ENCODE peak calls at places on chromosomes 7 and 10, in eight cellular contexts. A, I, R, D, E, B, K and Y are unnamed samples. For H3K4me1 and H3K9me3, the result is how much of the 10 kb centered on the place peaks cover.

GRCh38 chr10:20995123-20995978 is 98.2 kb upstream of the NEBL start:
- DNase-seq in D (no peak), I (no peak), E (no peak), K (no peak), B (no peak), R (no peak), A (no peak), Y (no peak)

GRCh38 chr10:48416584-48417232 is 110.2 kb downstream of the MAPK8 start:
- DNase-seq in I (no peak), A (no peak), B (no peak), K (no peak), R (no peak), D (no peak), E (no peak), Y (no peak)

GRCh38 chr10:91758303-91759146 is 39.7 kb upstream of the TNKS2 start:
- DNase-seq in K (peak), R (no peak), B (peak), I (no peak), A (no peak), D (no peak), E (no peak), Y (no peak)

GRCh38 chr7:47553309-47553708 is 28.6 kb downstream of the TNS3 start:
- DNase-seq in A (no peak), K (no peak), D (no peak), I (no peak), R (no peak), B (no peak), E (no peak), Y (no peak)

GRCh38 chr10:62761115-62761514 is 43.4 kb upstream of the ADO start:
- DNase-seq in A (no peak), B (no peak), I (no peak), K (no peak), E (no peak), R (no peak), D (no peak), Y (no peak)

GRCh38 chr7:138258194-138258554 is 181.9 kb downstream of the AKR1D1 start:
- DNase-seq in A (no peak), E (no peak), R (no peak), D (no peak), B (no peak), I (no peak), K (no peak), Y (peak)

GRCh38 chr7:29065458-29065857 is 80.9 kb downstream of the CPVL start:
- DNase-seq in A (no peak), I (no peak), E (no peak), K (no peak), D (no peak), B (no peak), R (no peak), Y (no peak)

GRCh38 chr7:20064974-20065862 is 152.0 kb downstream of the MACC1 start:
- DNase-seq in R (no peak), A (no peak), K (peak), D (no peak), B (peak), E (no peak), I (no peak), Y (no peak)

GRCh38 chr10:8060010-8060703 is 5.7 kb downstream of the GATA3 start:
- DNase-seq in I (peak), D (no peak), R (no peak), K (peak), A (no peak), E (no peak), B (no peak), Y (peak)

GRCh38 chr7:135253851-135254815 is 20.5 kb downstream of the STRA8 start:
- DNase-seq in R (peak), K (no peak), A (peak), B (peak), E (peak), D (peak), I (no peak), Y (peak)

GRCh38 chr10:51876528-51876927 is 177.1 kb upstream of the CSTF2T start:
- DNase-seq in K (no peak), D (no peak), B (no peak), I (no peak), A (no peak), R (no peak), E (no peak), Y (no peak)

GRCh38 chr7:104943502-104944343 is 70.3 kb upstream of the KMT2E start:
- DNase-seq in B (peak), I (peak), E (peak), R (no peak), D (peak), K (peak), A (peak), Y (peak)
- H3K4me1 ChIP-seq in B (under half), I (half or more), E (under half), R (under half), D (under half), K (half or more), A (under half), Y (under half)

DNA sequence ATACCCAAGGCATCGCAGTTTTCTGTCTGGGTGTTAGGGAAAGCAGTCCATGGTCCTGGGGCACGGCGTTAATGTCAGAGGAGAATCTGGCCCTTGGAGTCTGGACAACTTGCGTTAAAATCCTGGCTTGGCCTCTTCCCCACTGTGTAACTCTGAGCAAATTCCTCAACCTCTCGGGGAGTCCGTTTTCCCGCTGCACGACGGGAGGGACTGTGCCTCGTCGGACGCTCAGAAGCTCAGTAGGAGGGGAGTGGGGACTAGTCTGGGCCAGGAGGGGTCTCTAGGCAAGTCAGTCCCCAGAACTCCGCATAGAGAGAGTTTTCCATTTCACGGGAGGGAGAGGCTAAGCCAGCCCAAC is 6.6 kb upstream of the EVX1 start:
- DNase-seq in B (no peak), E (no peak), I (no peak), A (no peak), K (no peak), R (no peak), D (no peak), Y (no peak)
- H3K4me3 ChIP-seq in B (peak), E (no peak), I (no peak), A (peak), K (no peak), R (peak), D (peak), Y (peak)

GRCh38 chr7:87518735-87519134 is 43.3 kb upstream of the ABCB4 start:
- DNase-seq in I (no peak), D (no peak), A (no peak), R (no peak), E (no peak), B (no peak), K (no peak), Y (no peak)

GRCh38 chr7:87511510-87511909 is 36.0 kb upstream of the ABCB4 start:
- DNase-seq in K (no peak), E (no peak), R (no peak), D (no peak), B (no peak), A (no peak), I (no peak), Y (no peak)

GRCh38 chr7:87513735-87514319 is 38.3 kb upstream of the ABCB4 start:
- DNase-seq in R (no peak), D (no peak), E (no peak), I (no peak), A (no peak), B (no peak), K (no peak), Y (no peak)

DNA sequence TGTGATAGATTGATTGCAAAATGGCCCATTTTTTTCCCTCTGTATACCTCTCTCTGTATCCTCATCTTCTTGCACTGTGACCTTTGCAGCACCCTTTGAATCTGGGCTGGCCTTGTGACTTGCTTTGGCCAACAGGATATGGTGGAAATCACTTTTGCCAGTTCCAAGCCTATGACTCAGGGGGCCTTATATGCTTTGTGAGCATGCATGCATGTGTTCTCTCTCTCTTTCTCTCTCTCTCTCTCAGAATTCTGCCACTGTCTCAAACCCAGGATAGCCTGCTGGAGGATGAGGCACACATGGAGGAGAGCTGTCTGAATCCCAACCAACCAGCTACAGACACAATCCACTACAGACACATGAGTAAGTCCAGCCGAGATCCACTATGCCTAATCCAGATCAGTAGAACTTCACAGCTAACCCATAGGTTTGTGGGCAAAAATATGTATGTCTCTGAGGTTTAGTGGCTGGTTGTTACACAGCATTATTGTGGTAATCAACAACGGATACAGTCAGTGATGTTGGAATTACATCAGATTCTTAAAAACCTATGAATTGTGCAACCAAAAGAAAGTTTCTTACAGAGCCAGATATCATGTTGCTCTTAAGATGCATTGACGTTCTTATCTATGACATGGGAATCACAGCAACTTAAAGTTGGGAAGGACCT is 41.8 kb upstream of the ABCB4 start:
- DNase-seq in R (no peak), E (no peak), K (no peak), B (no peak), D (no peak), A (no peak), I (no peak), Y (no peak)
- H3K9me3 ChIP-seq in R (under half), E (under half), K (under half), B (under half), D (under half), A (under half), I (under half), Y (under half)

GRCh38 chr7:50682573-50682972 is 100.1 kb downstream of the GRB10 start:
- DNase-seq in B (no peak), I (no peak), D (no peak), E (no peak), K (no peak), A (no peak), R (no peak), Y (no peak)

GRCh38 chr7:50679218-50680007 is 103.3 kb downstream of the GRB10 start:
- DNase-seq in B (peak), E (no peak), K (peak), R (no peak), I (no peak), A (no peak), D (no peak), Y (no peak)

GRCh38 chr7:50684011-50684701 is 98.5 kb downstream of the GRB10 start:
- DNase-seq in K (no peak), I (no peak), D (no peak), R (no peak), B (no peak), A (no peak), E (no peak), Y (no peak)

GRCh38 chr7:50682079-50682478 is 100.6 kb downstream of the GRB10 start:
- DNase-seq in B (no peak), R (no peak), E (no peak), D (no peak), K (no peak), I (no peak), A (no peak), Y (no peak)

GRCh38 chr7:50681451-50682045 is 101.1 kb downstream of the GRB10 start:
- DNase-seq in R (no peak), I (no peak), K (no peak), D (no peak), B (no peak), E (no peak), A (no peak), Y (no peak)
- H3K4me1 ChIP-seq in R (half or more), I (under half), K (under half), D (half or more), B (under half), E (under half), A (under half), Y (under half)

DNA sequence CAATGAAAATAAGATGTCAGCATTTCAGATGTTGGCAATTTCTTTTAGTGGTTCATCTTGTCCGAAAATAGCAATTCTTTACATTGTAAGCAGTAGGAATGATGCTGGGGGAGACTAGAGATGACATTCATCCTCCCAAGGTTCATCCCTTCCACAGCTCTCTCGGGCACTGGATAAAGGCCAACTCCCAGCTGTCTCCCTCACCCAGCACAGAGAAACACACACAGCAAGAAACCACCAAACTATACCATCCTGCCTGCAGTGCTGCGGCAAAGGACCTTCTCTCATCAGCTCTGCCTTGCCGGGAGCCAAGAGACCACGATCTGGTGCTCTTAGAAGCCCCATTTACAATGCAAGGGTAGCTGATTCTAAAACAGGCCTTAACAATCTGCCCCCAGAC is 5.0 kb downstream of the FGFR2 start:
- DNase-seq in R (no peak), B (no peak), A (no peak), I (no peak), D (no peak), E (no peak), K (no peak), Y (no peak)
- H3K4me3 ChIP-seq in R (no peak), B (no peak), A (no peak), I (no peak), D (no peak), E (no peak), K (no peak), Y (no peak)

GRCh38 chr7:71488308-71488707 is 356.4 kb downstream of the GALNT17 start:
- DNase-seq in A (no peak), I (no peak), D (no peak), K (no peak), R (no peak), E (no peak), B (peak), Y (no peak)
- H3K9me3 ChIP-seq in A (under half), I (under half), D (under half), K (under half), R (under half), E (under half), B (under half), Y (under half)